ENCODE peak calls at places on chromosome 2, in five cellular contexts. O is ovary, M is K562, X is right lobe of liver, N is IMR-90. T is an unnamed sample.

GRCh38 chr2:129253461-129253812 is 726.0 kb upstream of the RAB6C start:
- DNase-seq in O (no peak), M (peak; percentile 12), X (no peak), N (no peak), T (peak; percentile 60)

GRCh38 chr2:33000986-33001385 is 54.2 kb downstream of the LTBP1 start:
- DNase-seq in O (no peak), M (no peak), X (peak; percentile 64), N (peak; percentile 80), T (no peak)

GRCh38 chr2:239774933-239775622 is 250.1 kb downstream of the NDUFA10 start:
- DNase-seq in O (no peak), M (no peak), X (peak; percentile 35), N (no peak), T (no peak)

GRCh38 chr2:16204791-16205620 is 264.7 kb downstream of the MYCN start:
- DNase-seq in O (no peak), M (no peak), X (no peak), N (no peak), T (no peak)

GRCh38 chr2:201191132-201191875 is 8.4 kb downstream of the CASP10 start:
- DNase-seq in O (no peak), M (no peak), X (no peak), N (no peak), T (no peak)

GRCh38 chr2:20378891-20379519 is 28.4 kb upstream of the PUM2 start:
- DNase-seq in O (peak; percentile 95), M (peak; percentile 60), X (peak; percentile 91), N (peak; percentile 86), T (peak; percentile 61)

GRCh38 chr2:3379647-3380534 is at the start of gene TRAPPC12:
- DNase-seq in O (peak; percentile 86), M (peak; percentile 84), X (peak; percentile 96), N (peak; percentile 80), T (peak; percentile 92)

GRCh38 chr2:43075906-43076585 is 150.4 kb downstream of the ZFP36L2 start:
- DNase-seq in O (peak; percentile 57), M (no peak), X (no peak), N (peak; percentile 86), T (no peak)

GRCh38 chr2:127305985-127306585 is 12.1 kb upstream of the ERCC3 start:
- DNase-seq in O (no peak), M (no peak), X (no peak), N (no peak), T (no peak)

GRCh38 chr2:95698166-95698565 is 106.4 kb downstream of the TRIM43 start:
- DNase-seq in O (no peak), M (no peak), X (no peak), N (peak; percentile 5), T (no peak)

GRCh38 chr2:221758076-221758475 is 186.0 kb upstream of the EPHA4 start:
- DNase-seq in O (no peak), M (no peak), X (no peak), N (no peak), T (no peak)

GRCh38 chr2:95231723-95232122 is 24.4 kb downstream of the ZNF892 start:
- DNase-seq in O (no peak), M (peak; percentile 57), X (peak; percentile 53), N (peak; percentile 55), T (peak; percentile 75)

GRCh38 chr2:176234966-176235365 is 34.3 kb upstream of the MTX2 start:
- DNase-seq in O (no peak), M (no peak), X (no peak), N (no peak), T (no peak)

GRCh38 chr2:38572167-38572566 is 30.6 kb downstream of the HNRNPLL start:
- DNase-seq in O (peak; percentile 73), M (peak; percentile 22), X (no peak), N (peak; percentile 89), T (peak; percentile 10)

GRCh38 chr2:189783927-189784867 is at the start of the genes ORMDL1 and PMS1:
- DNase-seq in O (peak; percentile 94), M (peak; percentile 89), X (peak; percentile 98), N (peak; percentile 95), T (peak; percentile 96)

GRCh38 chr2:2806711-2807110 is 475.6 kb upstream of the MYT1L start:
- DNase-seq in O (no peak), M (no peak), X (no peak), N (no peak), T (no peak)

GRCh38 chr2:102094917-102095316 is 47.6 kb upstream of the IL1R1 start:
- DNase-seq in O (no peak), M (no peak), X (no peak), N (peak; percentile 98), T (no peak)

GRCh38 chr2:43100883-43101662 is 125.3 kb downstream of the ZFP36L2 start:
- DNase-seq in O (peak; percentile 57), M (no peak), X (no peak), N (peak; percentile 43), T (peak; percentile 64)

GRCh38 chr2:96329416-96329815 is 4.3 kb downstream of the ITPRIPL1 start:
- DNase-seq in O (no peak), M (no peak), X (no peak), N (peak; percentile 48), T (no peak)

GRCh38 chr2:210626849-210627248 is 70.5 kb downstream of the CPS1 start:
- DNase-seq in O (no peak), M (no peak), X (no peak), N (peak; percentile 37), T (no peak)

GRCh38 chr2:143942486-143942885 is 577.4 kb downstream of the ZEB2 start:
- DNase-seq in O (no peak), M (no peak), X (no peak), N (no peak), T (no peak)

GRCh38 chr2:238100821-238101771 is 956 bp downstream of the ESPNL start:
- DNase-seq in O (peak; percentile 5), M (no peak), X (no peak), N (no peak), T (no peak)
- TF ChIP-seq CTCF in O (no peak), M (no peak), X (no peak), N (no peak), T (no peak)

GRCh38 chr2:9884436-9884835 is 41.2 kb downstream of the TAF1B start:
- DNase-seq in O (no peak), M (no peak), X (no peak), N (no peak), T (no peak)

GRCh38 chr2:9883897-9884296 is 40.6 kb downstream of the TAF1B start:
- DNase-seq in O (no peak), M (no peak), X (no peak), N (no peak), T (no peak)

GRCh38 chr2:9889812-9890261 is 46.6 kb downstream of the TAF1B start:
- DNase-seq in O (no peak), M (no peak), X (no peak), N (peak; percentile 25), T (peak; percentile 33)

GRCh38 chr2:9885036-9885684 is 41.9 kb downstream of the TAF1B start:
- DNase-seq in O (no peak), M (no peak), X (no peak), N (peak; percentile 59), T (no peak)

DNA sequence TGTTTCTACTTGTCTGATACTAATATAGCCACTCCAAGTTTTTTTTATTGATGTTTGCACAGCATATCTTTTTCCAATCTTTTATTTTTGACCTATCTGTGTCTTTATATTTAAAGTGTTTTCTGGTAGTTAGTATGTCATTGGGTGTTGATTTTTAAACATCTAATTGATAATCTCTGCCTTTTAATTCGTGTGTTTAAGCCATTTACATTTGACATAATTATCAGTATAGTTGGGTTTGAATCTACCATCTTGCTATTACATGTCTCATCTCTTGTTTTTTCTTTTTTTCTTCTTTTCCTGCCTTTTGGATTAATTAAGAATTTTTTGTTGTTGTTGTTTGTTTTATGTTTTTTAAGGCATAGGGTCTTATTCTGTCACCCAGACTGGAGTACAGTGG is 44.2 kb downstream of the TAF1B start:
- DNase-seq in O (no peak), M (no peak), X (no peak), N (no peak), T (no peak)
- H3K27ac ChIP-seq in O (no peak overlapping the region), M (no peak overlapping the region), X (no peak overlapping the region), N (no peak overlapping the region), T (no peak overlapping the region)

GRCh38 chr2:202638710-202639109 is 3.9 kb downstream of the FAM117B start:
- DNase-seq in O (no peak), M (no peak), X (no peak), N (no peak), T (no peak)

GRCh38 chr2:202633470-202633869 is 1.3 kb upstream of the FAM117B start:
- DNase-seq in O (peak; percentile 24), M (no peak), X (no peak), N (no peak), T (no peak)

GRCh38 chr2:202634556-202635440 is at the start of gene FAM117B:
- DNase-seq in O (peak; percentile 99), M (peak; percentile 90), X (peak; percentile 99), N (peak; percentile 92), T (peak; percentile 99)

GRCh38 chr2:202632682-202633081 is 2.1 kb upstream of the FAM117B start:
- DNase-seq in O (peak; percentile 71), M (no peak), X (no peak), N (peak; percentile 58), T (peak; percentile 84)

DNA sequence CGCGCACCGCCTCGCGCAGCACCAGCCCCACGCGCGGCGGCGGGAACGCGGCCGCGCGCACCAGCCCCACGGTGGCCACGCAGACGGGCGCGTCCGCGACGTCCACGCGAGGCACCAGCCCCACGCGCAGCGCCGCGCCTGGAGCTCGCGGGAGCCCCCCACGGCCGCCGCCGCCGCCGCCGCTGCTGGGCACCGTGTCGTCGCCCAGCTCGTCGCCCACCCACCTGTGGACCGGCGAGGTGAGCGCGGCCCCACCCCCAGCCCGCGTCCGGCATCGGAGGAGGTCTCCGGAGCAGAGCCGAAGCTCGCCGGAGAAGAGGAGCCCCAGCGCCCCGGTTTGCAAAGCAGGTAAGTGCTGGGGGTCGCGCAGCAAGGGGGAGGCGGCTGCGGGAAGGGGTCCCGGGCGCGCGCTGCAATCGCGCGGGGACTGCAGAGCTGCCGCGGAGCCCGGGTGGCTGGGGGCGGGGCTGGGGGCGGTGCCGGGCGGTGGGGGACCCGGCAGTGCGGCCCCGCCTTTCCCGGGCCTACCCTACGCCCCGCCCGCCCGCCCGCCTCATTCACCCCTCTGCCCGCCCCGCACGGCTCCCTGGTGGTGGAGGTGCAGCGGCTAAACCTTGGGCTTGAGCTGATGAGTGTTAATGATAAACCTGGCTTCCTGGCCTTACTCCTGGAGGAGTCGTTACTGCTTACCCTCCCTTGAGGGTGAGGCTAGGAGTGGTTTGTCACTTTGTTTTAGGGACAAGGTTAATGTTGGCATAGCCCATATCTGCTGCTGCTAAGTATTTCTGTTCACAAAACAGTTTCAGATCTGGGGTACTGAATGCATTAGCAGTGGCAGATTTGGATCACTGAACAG is 900 bp downstream of the FAM117B start:
- DNase-seq in O (peak; percentile 57), M (peak; percentile 93), X (peak; percentile 92), N (peak; percentile 34), T (peak; percentile 92)
- TF ChIP-seq POLR2A in O (no peak), M (peak; percentile 49), X (no peak), N (no peak), T (peak; percentile 71)

DNA sequence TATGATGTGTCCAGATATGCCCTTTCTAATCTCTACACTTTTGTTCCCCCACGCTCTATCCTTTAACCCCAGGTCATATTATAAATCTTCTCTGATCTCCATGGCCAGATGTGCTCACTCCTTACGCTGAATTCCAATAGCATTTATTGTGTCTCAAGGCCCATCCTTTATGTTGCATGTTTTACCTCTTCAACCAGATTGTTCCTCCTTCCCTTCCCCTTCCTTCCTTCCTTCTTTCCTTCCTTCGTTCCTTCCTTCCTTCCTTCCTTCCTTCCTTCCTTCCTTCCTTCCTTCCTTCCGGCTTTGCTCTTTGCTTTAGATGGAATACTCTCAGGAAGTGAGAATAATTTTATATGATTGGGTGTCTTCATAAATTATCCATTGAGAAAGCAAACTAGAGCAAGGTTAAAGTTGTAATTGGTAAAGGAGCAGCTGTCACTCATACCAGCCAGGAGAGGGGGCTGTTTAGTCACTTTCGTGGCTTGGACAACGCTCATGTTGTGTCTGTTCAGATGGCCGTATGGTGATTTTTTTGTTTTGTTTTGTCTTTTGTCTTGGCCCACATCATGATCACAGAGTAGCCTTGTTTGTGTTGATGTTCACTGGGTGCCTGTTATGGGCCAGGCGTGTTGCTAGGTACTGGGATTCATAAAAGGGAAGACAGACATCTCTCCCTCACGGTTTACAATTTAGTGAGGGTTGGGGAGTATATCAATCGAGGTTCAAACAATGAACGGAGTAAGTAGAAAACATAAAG is 68.0 kb downstream of the DAW1 start:
- DNase-seq in O (no peak), M (peak; percentile 5), X (no peak), N (peak; percentile 15), T (peak; percentile 27)
- TF ChIP-seq CTCF in O (no peak), M (no peak), X (no peak), N (peak; percentile 25), T (peak; percentile 26)

T was measured in body of pancreas.